ENCODE peak calls at places on chromosomes 16 and 17, in four cellular contexts. Z, F, M and R are unnamed samples.

GRCh38 chr17:64063088-64063487 is 42.7 kb upstream of the ICAM2 start:
- DNase-seq in Z (no peak), F (no peak), M (no peak), R (no peak)

GRCh38 chr17:36940313-36941264 is 3.3 kb downstream of the LHX1 start:
- DNase-seq in Z (no peak), F (no peak), M (peak; percentile 55), R (no peak)

GRCh38 chr16:28309811-28310311 is 17.5 kb downstream of the SBK1 start:
- DNase-seq in Z (no peak), F (no peak), M (no peak), R (no peak)

GRCh38 chr16:1491327-1491726 is 1.8 kb upstream of the TELO2 start:
- DNase-seq in Z (no peak), F (no peak), M (no peak), R (no peak)

GRCh38 chr16:5944971-5945370 is 847.4 kb upstream of the EEF2KMT start:
- DNase-seq in Z (no peak), F (no peak), M (no peak), R (no peak)

GRCh38 chr17:8401107-8401506 is 3.5 kb upstream of the RNF222 start:
- DNase-seq in Z (no peak), F (no peak), M (no peak), R (no peak)

GRCh38 chr16:71622088-71622487 is 3.9 kb upstream of the MARVELD3 start:
- DNase-seq in Z (no peak), F (no peak), M (no peak), R (no peak)

GRCh38 chr17:20206591-20206990 is 197.4 kb downstream of the SPECC1 start:
- DNase-seq in Z (no peak), F (no peak), M (no peak), R (no peak)

GRCh38 chr17:76000016-76000754 is 470 bp upstream of the CDK3 start:
- DNase-seq in Z (no peak), F (no peak), M (peak; percentile 75), R (peak; percentile 77)

GRCh38 chr17:22131740-22132139 is 439.4 kb downstream of the KCNJ18 start:
- DNase-seq in Z (no peak), F (no peak), M (no peak), R (no peak)

GRCh38 chr17:12548558-12548957 is 117.1 kb upstream of the MYOCD start:
- DNase-seq in Z (no peak), F (no peak), M (no peak), R (no peak)

GRCh38 chr16:19382887-19383816 is 34.5 kb upstream of the TMC5 start:
- DNase-seq in Z (no peak), F (no peak), M (no peak), R (no peak)

GRCh38 chr16:12147681-12148479 is 171.3 kb downstream of the SNX29 start:
- DNase-seq in Z (no peak), F (peak; percentile 25), M (peak; percentile 86), R (no peak)

GRCh38 chr16:46891910-46892309 is 7.7 kb downstream of the GPT2 start:
- DNase-seq in Z (no peak), F (no peak), M (no peak), R (peak; percentile 70)

GRCh38 chr17:19703106-19703775 is 13.1 kb downstream of the SLC47A2 start:
- DNase-seq in Z (no peak), F (no peak), M (no peak), R (no peak)

GRCh38 chr16:83574388-83574787 is 233.4 kb upstream of the HSBP1 start:
- DNase-seq in Z (peak; percentile 84), F (no peak), M (no peak), R (no peak)

GRCh38 chr16:69404275-69404805 is 18.5 kb upstream of the TERF2 start:
- DNase-seq in Z (no peak), F (peak; percentile 27), M (peak; percentile 31), R (no peak)

GRCh38 chr16:87780385-87780989 is 14.7 kb upstream of the KLHDC4 start:
- DNase-seq in Z (no peak), F (peak; percentile 43), M (no peak), R (peak; percentile 44)

GRCh38 chr17:55167024-55167721 is 97.6 kb upstream of the HLF start:
- DNase-seq in Z (no peak), F (no peak), M (no peak), R (no peak)

GRCh38 chr16:78768723-78769122 is 669.3 kb downstream of the WWOX start:
- DNase-seq in Z (no peak), F (no peak), M (peak; percentile 45), R (no peak)

GRCh38 chr17:5078106-5079028 is at the start of gene ZFP3:
- DNase-seq in Z (peak; percentile 55), F (peak; percentile 87), M (peak; percentile 3), R (peak; percentile 72)

GRCh38 chr17:13635951-13636350 is 34.2 kb upstream of the HS3ST3A1 start:
- DNase-seq in Z (no peak), F (no peak), M (no peak), R (no peak)

GRCh38 chr16:19105891-19106624 is 7.7 kb upstream of the ITPRIPL2 start:
- DNase-seq in Z (no peak), F (no peak), M (no peak), R (no peak)

GRCh38 chr17:35147313-35147982 is at the start of gene UNC45B:
- DNase-seq in Z (no peak), F (peak; percentile 81), M (no peak), R (no peak)

GRCh38 chr17:49723423-49723822 is 15.7 kb upstream of the SLC35B1 start:
- DNase-seq in Z (peak; percentile 49), F (peak; percentile 92), M (no peak), R (no peak)

GRCh38 chr17:79627184-79627765 is 16.4 kb upstream of the RBFOX3 start:
- DNase-seq in Z (no peak), F (no peak), M (no peak), R (peak; percentile 7)

GRCh38 chr16:15548482-15548891 is 94.5 kb downstream of the MARF1 start:
- DNase-seq in Z (no peak), F (no peak), M (no peak), R (no peak)

GRCh38 chr17:18267927-18268711 is 7.7 kb downstream of the MIEF2 start:
- DNase-seq in Z (no peak), F (no peak), M (peak; percentile 51), R (no peak)

GRCh38 chr17:76166168-76166567 is 25.1 kb upstream of the FOXJ1 start:
- DNase-seq in Z (no peak), F (no peak), M (no peak), R (no peak)

GRCh38 chr16:77383606-77384187 is 51.1 kb downstream of the ADAMTS18 start:
- DNase-seq in Z (no peak), F (no peak), M (no peak), R (no peak)

GRCh38 chr17:31510273-31511175 is 119.0 kb downstream of the RAB11FIP4 start:
- DNase-seq in Z (no peak), F (peak; percentile 76), M (no peak), R (no peak)

GRCh38 chr16:84950906-84951305 is 60.4 kb downstream of the ZDHHC7 start:
- DNase-seq in Z (no peak), F (no peak), M (no peak), R (no peak)

GRCh38 chr17:50210249-50211225 is 9.1 kb upstream of the COL1A1 start:
- DNase-seq in Z (peak; percentile 98), F (peak; percentile 63), M (peak; percentile 48), R (no peak)

GRCh38 chr16:67542464-67542863 is 13.8 kb downstream of the RIPOR1 start:
- DNase-seq in Z (no peak), F (peak; percentile 40), M (no peak), R (peak; percentile 45)

GRCh38 chr16:27330542-27330941 is 16.8 kb downstream of the IL4R start:
- DNase-seq in Z (peak; percentile 62), F (peak; percentile 84), M (no peak), R (no peak)

GRCh38 chr17:60390223-60390622 is 1.7 kb downstream of the USP32 start:
- DNase-seq in Z (peak; percentile 26), F (no peak), M (no peak), R (no peak)

GRCh38 chr17:28871056-28871579 is 16.3 kb downstream of the ERAL1 start:
- DNase-seq in Z (no peak), F (no peak), M (no peak), R (no peak)

GRCh38 chr16:75494184-75494583 is 1.1 kb downstream of the CHST6 start:
- DNase-seq in Z (no peak), F (no peak), M (no peak), R (no peak)
- H3K4me3 ChIP-seq in Z (peak overlapping the region; percentile 54), F (peak overlapping the region; percentile 58), M (peak overlapping the region; percentile 77), R (no peak overlapping the region)

GRCh38 chr17:39600469-39601009 is 7.2 kb downstream of the NEUROD2 start:
- DNase-seq in Z (no peak), F (no peak), M (no peak), R (no peak)

GRCh38 chr17:39601010-39601597 is 6.6 kb downstream of the NEUROD2 start:
- DNase-seq in Z (no peak), F (no peak), M (no peak), R (no peak)

GRCh38 chr17:39603304-39604016 is 4.3 kb downstream of the NEUROD2 start:
- DNase-seq in Z (no peak), F (no peak), M (no peak), R (no peak)

GRCh38 chr17:39601758-39602532 is 5.8 kb downstream of the NEUROD2 start:
- DNase-seq in Z (no peak), F (no peak), M (peak; percentile 57), R (no peak)

GRCh38 chr17:39602533-39603303 is 5.0 kb downstream of the NEUROD2 start:
- DNase-seq in Z (no peak), F (no peak), M (no peak), R (no peak)
- H3K4me3 ChIP-seq in Z (no peak overlapping the region), F (no peak overlapping the region), M (no peak overlapping the region), R (no peak overlapping the region)

DNA sequence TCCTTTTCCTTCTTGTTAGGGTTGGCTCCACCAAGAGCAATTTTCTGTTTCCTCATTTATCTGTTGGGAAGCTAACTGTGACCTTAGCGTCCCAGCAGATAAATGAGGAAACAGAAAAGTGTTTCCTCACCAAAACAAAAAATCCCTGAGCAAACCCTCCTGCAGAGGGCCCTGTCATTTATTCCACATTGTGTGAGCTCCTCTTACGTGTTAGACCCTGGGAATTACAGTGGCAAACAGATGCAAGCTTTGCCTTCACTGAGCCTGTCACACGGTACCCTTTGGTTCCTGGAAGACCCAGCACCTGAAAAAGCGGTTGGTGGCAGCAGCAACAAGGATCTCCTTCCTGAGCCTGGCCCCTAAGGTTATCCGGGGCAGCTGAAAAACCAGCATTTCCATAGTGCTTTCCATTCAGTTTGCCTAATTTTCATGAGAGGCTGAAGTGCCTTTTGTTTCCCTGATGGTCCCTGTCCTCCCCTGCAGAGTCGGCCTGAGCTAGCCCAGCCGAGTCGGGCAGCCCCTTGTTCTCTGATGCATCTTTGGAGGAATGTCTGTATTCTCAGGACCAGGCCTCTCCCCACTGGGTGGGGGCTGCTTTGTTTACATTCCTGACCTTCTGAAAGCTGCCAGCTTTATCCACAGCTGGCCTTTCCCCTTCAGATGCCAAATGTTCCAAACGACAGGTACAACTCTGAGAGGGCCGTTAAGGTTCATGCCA is 34.7 kb downstream of the YPEL2 start:
- DNase-seq in Z (no peak), F (no peak), M (peak; percentile 91), R (peak; percentile 56)
- H3K4me3 ChIP-seq in Z (no peak overlapping the region), F (no peak overlapping the region), M (peak overlapping the region; percentile 41), R (peak overlapping the region; percentile 29)

DNA sequence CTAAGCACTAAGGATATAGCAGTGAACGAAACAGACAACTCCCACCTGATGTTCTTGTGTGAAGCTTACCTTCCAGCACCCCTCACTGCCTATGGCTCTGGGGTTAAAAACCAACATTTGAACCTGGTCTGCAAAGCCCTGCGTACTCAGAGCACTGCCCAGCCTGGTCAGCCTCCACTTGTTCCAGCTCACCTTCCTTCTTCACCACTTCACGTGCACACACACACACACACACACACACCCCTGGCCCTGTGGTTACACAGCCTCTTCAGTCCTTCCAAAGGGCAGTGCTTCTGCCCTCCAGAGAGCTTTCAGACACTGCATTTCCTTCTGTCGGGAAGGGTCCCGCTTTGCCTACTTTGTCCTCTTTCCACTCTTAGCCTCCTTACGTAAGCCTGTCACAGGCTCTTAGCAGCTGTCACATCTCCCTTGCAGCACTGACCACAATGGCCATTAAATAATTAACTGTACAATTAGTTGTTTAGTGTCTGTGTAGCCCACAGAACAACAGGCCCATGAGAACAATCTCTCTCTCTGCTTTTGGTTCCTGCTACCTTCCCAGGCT is 9.6 kb upstream of the TMEM220 start:
- DNase-seq in Z (no peak), F (no peak), M (no peak), R (no peak)
- H3K4me3 ChIP-seq in Z (no peak overlapping the region), F (no peak overlapping the region), M (no peak overlapping the region), R (no peak overlapping the region)